ENCODE peak calls at places on chromosomes 12 and 14, in seven cellular contexts. A is AG04449; I is cardiac fibroblast; C is fibroblast of the aortic adventitia; R is CD8-positive, alpha-beta memory T cell; W is GM12878; E is body of pancreas. J is an unnamed sample.

GRCh38 chr12:97748298-97748697 is 285.7 kb downstream of the RMST start:
- DNase-seq in A (no peak), I (no peak), C (no peak), R (no peak), W (no peak), E (no peak), J (no peak)

GRCh38 chr12:130438243-130438620 is 100.5 kb downstream of the PIWIL1 start:
- DNase-seq in A (no peak), I (no peak), C (no peak), R (no peak), W (no peak), E (no peak), J (no peak)

GRCh38 chr14:100225169-100225568 is 13.8 kb upstream of the YY1 start:
- DNase-seq in A (no peak), I (no peak), C (no peak), R (no peak), W (no peak), E (no peak), J (no peak)

GRCh38 chr12:14418526-14418925 is 53.0 kb downstream of the ATF7IP start:
- DNase-seq in A (no peak), I (peak), C (peak), R (no peak), W (no peak), E (no peak), J (no peak)

GRCh38 chr14:52043690-52044089 is 25.2 kb downstream of the NID2 start:
- DNase-seq in A (no peak), I (peak), C (no peak), R (peak), W (no peak), E (peak), J (peak)

GRCh38 chr12:73678335-73678734 is 859.3 kb upstream of the ATXN7L3B start:
- DNase-seq in A (no peak), I (no peak), C (no peak), R (no peak), W (no peak), E (no peak), J (no peak)

GRCh38 chr14:76718306-76719075 is 42.8 kb upstream of the VASH1 start:
- DNase-seq in A (no peak), I (no peak), C (no peak), R (no peak), W (no peak), E (no peak), J (no peak)

GRCh38 chr14:69154779-69155178 is 1.9 kb upstream of the DCAF5 start:
- DNase-seq in A (no peak), I (peak), C (peak), R (no peak), W (no peak), E (peak), J (no peak)

GRCh38 chr12:17592472-17592871 is 497.5 kb downstream of the RERGL start:
- DNase-seq in A (no peak), I (no peak), C (no peak), R (no peak), W (no peak), E (no peak), J (no peak)

GRCh38 chr12:82470906-82471512 is 112.7 kb downstream of the METTL25 start:
- DNase-seq in A (no peak), I (no peak), C (no peak), R (no peak), W (no peak), E (no peak), J (no peak)

GRCh38 chr14:102418169-102418852 is 55.6 kb downstream of the TECPR2 start:
- DNase-seq in A (no peak), I (no peak), C (no peak), R (no peak), W (no peak), E (no peak), J (no peak)

GRCh38 chr12:67068773-67069450 is 200.2 kb upstream of the CAND1 start:
- DNase-seq in A (no peak), I (peak), C (peak), R (peak), W (no peak), E (peak), J (peak)

GRCh38 chr12:6752181-6752930 is 585 bp downstream of the MLF2 start:
- DNase-seq in A (no peak), I (peak), C (peak), R (no peak), W (no peak), E (no peak), J (peak)

GRCh38 chr14:102078840-102079699 is 7.8 kb downstream of the HSP90AA1 start:
- DNase-seq in A (no peak), I (no peak), C (no peak), R (no peak), W (no peak), E (no peak), J (no peak)

GRCh38 chr14:94115068-94115591 is 4.6 kb downstream of the IFI27 start:
- DNase-seq in A (no peak), I (peak), C (peak), R (no peak), W (no peak), E (no peak), J (no peak)

GRCh38 chr12:101127521-101128219 is 82.4 kb downstream of the SLC5A8 start:
- DNase-seq in A (peak), I (peak), C (peak), R (no peak), W (no peak), E (no peak), J (peak)

GRCh38 chr14:52402812-52403526 is 88.9 kb downstream of the PTGER2 start:
- DNase-seq in A (no peak), I (peak), C (peak), R (peak), W (peak), E (no peak), J (no peak)

GRCh38 chr12:62860501-62861156 is 74.3 kb downstream of the PPM1H start:
- DNase-seq in A (no peak), I (peak), C (no peak), R (no peak), W (no peak), E (no peak), J (peak)

GRCh38 chr12:62862259-62862881 is 72.6 kb downstream of the PPM1H start:
- DNase-seq in A (no peak), I (no peak), C (peak), R (no peak), W (no peak), E (no peak), J (peak)

GRCh38 chr12:62861157-62861535 is 73.8 kb downstream of the PPM1H start:
- DNase-seq in A (no peak), I (no peak), C (no peak), R (no peak), W (no peak), E (no peak), J (no peak)

GRCh38 chr12:62859203-62859799 is 75.6 kb downstream of the PPM1H start:
- DNase-seq in A (no peak), I (no peak), C (no peak), R (no peak), W (no peak), E (no peak), J (no peak)

DNA sequence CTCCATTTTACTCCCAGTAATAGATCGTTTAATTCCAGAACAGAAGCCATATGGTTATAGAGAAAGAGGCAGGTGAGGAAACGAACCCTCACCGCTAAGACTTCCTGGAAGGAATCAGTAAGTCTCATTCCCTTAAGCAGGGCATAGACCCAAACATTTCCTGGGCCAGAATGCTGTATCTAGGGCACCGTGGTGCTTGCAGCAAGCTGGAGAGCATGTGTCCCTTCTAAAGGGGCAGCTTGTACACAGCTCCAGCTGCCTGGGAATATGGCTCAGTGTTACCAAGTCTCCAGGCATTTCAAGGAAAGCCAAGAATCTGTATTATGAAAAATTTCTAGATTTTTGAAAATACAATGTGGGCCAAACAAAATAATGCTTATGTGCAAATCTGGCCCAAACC is 73.4 kb downstream of the PPM1H start:
- DNase-seq in A (no peak), I (no peak), C (peak), R (no peak), W (no peak), E (no peak), J (no peak)
- H3K4me3 ChIP-seq in A (no peak), I (no peak), C (no peak), R (no peak), W (no peak), E (no peak), J (no peak)

DNA sequence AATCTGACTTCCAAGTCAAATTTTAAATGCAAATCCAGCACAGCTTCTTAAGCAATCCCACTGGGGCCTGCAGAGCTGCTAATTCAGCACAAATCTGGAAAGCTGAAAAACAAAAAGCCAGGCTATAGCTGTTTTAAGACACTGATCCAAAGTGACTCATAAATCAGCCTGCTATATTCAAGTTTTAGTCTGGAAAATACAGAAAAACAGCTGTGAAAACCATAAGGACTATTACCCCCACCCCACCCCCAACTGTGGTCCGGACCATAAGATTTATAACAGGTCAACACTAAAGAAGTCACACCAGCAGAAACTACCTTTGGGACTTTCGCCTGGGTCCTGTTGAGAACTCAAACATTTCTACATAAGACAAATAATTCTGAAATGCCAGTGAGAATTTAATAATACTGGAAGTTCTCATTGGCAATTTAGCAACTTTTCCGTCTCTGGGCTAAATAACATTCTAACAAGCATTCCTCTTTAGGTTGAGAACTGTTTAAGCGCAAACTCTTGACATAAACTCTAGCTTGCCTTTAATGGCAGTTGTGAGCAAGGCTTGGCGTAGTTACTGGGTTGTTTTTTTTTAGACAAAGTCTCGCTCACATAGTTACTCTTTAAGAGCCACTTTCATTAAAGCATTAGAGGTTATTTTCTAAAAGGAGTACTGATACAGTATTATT is 3.3 kb downstream of the LRIG3 start:
- DNase-seq in A (no peak), I (peak), C (peak), R (no peak), W (no peak), E (no peak), J (peak)
- H3K4me3 ChIP-seq in A (peak), I (no peak), C (peak), R (no peak), W (no peak), E (no peak), J (peak)

DNA sequence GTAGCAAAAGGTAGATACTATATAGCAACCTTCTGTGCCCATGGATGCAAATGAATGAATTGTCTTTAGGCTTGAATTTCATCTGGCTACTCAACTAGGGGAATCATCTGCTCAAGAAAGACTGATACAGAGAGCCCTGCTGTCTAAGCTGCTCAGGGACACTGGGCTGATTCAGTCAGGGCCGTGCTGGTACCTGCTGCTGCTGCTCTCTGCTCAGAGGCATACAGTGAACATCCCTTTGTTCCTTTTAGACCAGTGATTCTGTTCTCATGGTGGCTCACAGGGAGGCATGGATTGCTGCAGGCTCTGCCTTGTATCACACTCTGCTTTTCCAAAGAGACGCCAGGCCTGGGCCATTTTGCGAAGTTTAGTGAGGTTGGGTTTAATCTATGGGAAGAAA is 14.1 kb downstream of the EIF2B2 start:
- DNase-seq in A (no peak), I (no peak), C (no peak), R (no peak), W (no peak), E (no peak), J (no peak)
- H3K4me3 ChIP-seq in A (no peak), I (no peak), C (no peak), R (no peak), W (no peak), E (no peak), J (no peak)

GRCh38 chr12:54338682-54339296 is 13.9 kb downstream of the COPZ1 start:
- DNase-seq in A (no peak), I (peak), C (peak), R (no peak), W (no peak), E (no peak), J (peak)

GRCh38 chr12:54337854-54338650 is 13.1 kb downstream of the COPZ1 start:
- DNase-seq in A (no peak), I (no peak), C (peak), R (no peak), W (no peak), E (no peak), J (peak)

GRCh38 chr12:54340845-54341244 is 15.9 kb downstream of the COPZ1 start:
- DNase-seq in A (no peak), I (no peak), C (no peak), R (no peak), W (no peak), E (no peak), J (no peak)

GRCh38 chr12:54341901-54342300 is 17.0 kb downstream of the COPZ1 start:
- DNase-seq in A (no peak), I (no peak), C (no peak), R (no peak), W (no peak), E (no peak), J (no peak)

GRCh38 chr12:54341343-54341742 is 16.4 kb downstream of the COPZ1 start:
- DNase-seq in A (no peak), I (no peak), C (no peak), R (no peak), W (no peak), E (no peak), J (no peak)
- H3K4me3 ChIP-seq in A (no peak), I (no peak), C (no peak), R (no peak), W (no peak), E (no peak), J (no peak)

GRCh38 chr12:110616471-110617115 is 2.7 kb downstream of the TCTN1 start:
- DNase-seq in A (no peak), I (no peak), C (no peak), R (no peak), W (no peak), E (no peak), J (no peak)

GRCh38 chr12:110627500-110628195 is 13.7 kb downstream of the TCTN1 start:
- DNase-seq in A (no peak), I (no peak), C (no peak), R (no peak), W (no peak), E (no peak), J (no peak)

GRCh38 chr12:110619534-110619953 is 5.6 kb downstream of the TCTN1 start:
- DNase-seq in A (no peak), I (no peak), C (no peak), R (no peak), W (peak), E (no peak), J (no peak)

GRCh38 chr12:110622582-110622981 is 8.7 kb downstream of the TCTN1 start:
- DNase-seq in A (no peak), I (no peak), C (no peak), R (no peak), W (no peak), E (no peak), J (no peak)
- H3K4me3 ChIP-seq in A (no peak), I (no peak), C (no peak), R (no peak), W (no peak), E (no peak), J (no peak)

DNA sequence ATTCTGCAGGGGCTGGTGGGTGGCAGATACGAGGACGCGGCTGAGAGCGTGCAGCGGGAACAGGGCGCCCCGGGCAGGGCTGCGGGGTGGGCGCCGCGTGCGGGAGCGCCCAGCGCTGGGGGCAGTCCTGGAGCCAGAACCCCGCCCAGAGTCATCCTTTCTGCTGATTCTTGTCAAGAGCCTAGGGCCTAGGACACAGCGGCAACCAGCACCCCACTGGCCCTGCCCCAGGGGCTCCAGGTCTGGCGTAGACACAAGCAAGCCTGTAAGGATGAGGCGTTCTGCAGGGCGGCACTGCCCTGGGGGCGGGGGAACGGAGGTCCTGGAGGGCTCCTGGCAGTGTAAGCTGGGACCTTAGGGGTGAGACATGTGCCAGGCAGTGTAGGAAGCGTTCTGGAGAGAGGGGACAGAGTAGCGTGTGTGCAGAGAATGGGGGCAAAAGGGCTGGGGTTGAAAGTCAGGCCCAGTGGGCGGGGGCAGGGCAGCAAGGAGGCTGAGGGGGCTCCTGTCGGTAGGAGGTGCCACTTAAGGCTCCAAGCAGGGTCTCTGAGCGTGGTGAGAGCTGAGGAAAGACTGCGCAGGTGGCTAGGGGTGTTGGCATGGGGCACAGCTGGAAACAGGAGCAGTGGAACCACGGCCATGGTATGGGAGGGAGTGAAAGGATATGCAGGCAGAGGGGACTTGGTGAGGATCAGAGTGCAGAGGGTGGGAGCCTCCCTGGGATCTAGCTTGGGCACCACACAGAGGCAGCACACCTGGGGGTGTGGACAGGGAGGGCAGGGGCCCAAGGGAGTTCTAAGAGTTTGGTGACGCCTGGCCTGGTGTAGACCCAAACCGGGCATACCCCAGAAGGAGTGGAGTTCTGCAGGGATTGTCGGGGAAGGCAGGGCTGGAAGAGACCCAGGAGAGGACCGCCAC is 859 bp upstream of the AHNAK2 start:
- DNase-seq in A (no peak), I (no peak), C (no peak), R (peak), W (no peak), E (no peak), J (no peak)
- H3K4me3 ChIP-seq in A (peak), I (peak), C (peak), R (no peak), W (no peak), E (no peak), J (peak)

DNA sequence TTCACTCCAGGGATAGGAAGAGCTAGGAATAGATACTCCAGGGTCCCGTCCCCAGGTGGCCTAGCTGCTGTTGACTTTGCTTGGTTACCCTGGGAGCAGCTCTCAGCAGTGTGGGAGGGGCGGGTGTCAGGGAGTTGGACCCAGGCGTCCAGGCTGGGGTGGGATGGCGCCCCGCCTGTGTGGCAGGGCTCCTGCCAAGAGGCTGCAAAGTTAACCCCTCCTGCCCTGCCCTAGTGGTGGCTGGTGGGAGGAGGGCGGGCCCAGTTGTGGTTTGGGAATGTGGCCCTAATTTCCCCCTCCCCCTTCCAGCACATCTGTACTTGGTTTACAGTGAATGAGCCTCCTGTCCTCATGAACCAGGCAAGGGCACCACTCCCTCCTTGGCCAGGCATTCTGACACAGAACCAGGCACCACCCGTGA is 1.7 kb upstream of the RARG start:
- DNase-seq in A (no peak), I (no peak), C (peak), R (no peak), W (no peak), E (no peak), J (no peak)
- H3K4me3 ChIP-seq in A (no peak), I (no peak), C (peak), R (no peak), W (no peak), E (no peak), J (no peak)

GRCh38 chr14:105078294-105078693 is 13.1 kb upstream of the GPR132 start:
- DNase-seq in A (no peak), I (no peak), C (no peak), R (no peak), W (no peak), E (no peak), J (no peak)
- H3K4me3 ChIP-seq in A (no peak), I (no peak), C (no peak), R (no peak), W (no peak), E (no peak), J (no peak)

GRCh38 chr14:95522556-95522955 is 6.1 kb upstream of the SYNE3 start:
- DNase-seq in A (no peak), I (no peak), C (no peak), R (no peak), W (no peak), E (no peak), J (no peak)
- H3K4me3 ChIP-seq in A (no peak), I (no peak), C (no peak), R (peak), W (no peak), E (no peak), J (no peak)

GRCh38 chr14:67357583-67358354 is 1.8 kb downstream of the ATP6V1D start:
- DNase-seq in A (no peak), I (no peak), C (no peak), R (no peak), W (no peak), E (no peak), J (peak)
- H3K4me3 ChIP-seq in A (peak), I (no peak), C (peak), R (no peak), W (peak), E (no peak), J (peak)

J was measured in fibroblast of villous mesenchyme.